ENCODE peak calls at places on chromosomes 11 and 22, in seven cellular contexts. One of them, this sample, is unnamed.

GRCh38 chr22:45187891-45188290 is 24.2 kb downstream of the NUP50 start:
- DNase-seq in HEK293T: no peak
- DNase-seq in COR-L47: no peak
- DNase-seq in effector memory CD8-positive, alpha-beta T cell: no peak
- DNase-seq in cardiac muscle cell: no peak
- DNase-seq in body of pancreas: no peak
- DNase-seq in right cardiac atrium: no peak
- DNase-seq in this sample: no peak

GRCh38 chr11:88103337-88104206 is 71.7 kb downstream of the RAB38 start:
- DNase-seq in HEK293T: peak; percentile 78
- DNase-seq in COR-L47: peak; percentile 22
- DNase-seq in effector memory CD8-positive, alpha-beta T cell: peak; percentile 27
- DNase-seq in cardiac muscle cell: peak; percentile 77
- DNase-seq in body of pancreas: peak; percentile 62
- DNase-seq in right cardiac atrium: no peak
- DNase-seq in this sample: peak; percentile 88

GRCh38 chr11:71209656-71210055 is 42.7 kb downstream of the SHANK2 start:
- DNase-seq in HEK293T: no peak
- DNase-seq in COR-L47: no peak
- DNase-seq in effector memory CD8-positive, alpha-beta T cell: no peak
- DNase-seq in cardiac muscle cell: no peak
- DNase-seq in body of pancreas: no peak
- DNase-seq in right cardiac atrium: no peak
- DNase-seq in this sample: peak; percentile 26

GRCh38 chr11:120694706-120695105 is 183.2 kb downstream of the GRIK4 start:
- DNase-seq in HEK293T: no peak
- DNase-seq in COR-L47: no peak
- DNase-seq in effector memory CD8-positive, alpha-beta T cell: no peak
- DNase-seq in cardiac muscle cell: no peak
- DNase-seq in body of pancreas: no peak
- DNase-seq in right cardiac atrium: no peak
- DNase-seq in this sample: no peak

GRCh38 chr11:107040447-107041444 is 22.5 kb upstream of the GUCY1A2 start:
- DNase-seq in HEK293T: no peak
- DNase-seq in COR-L47: no peak
- DNase-seq in effector memory CD8-positive, alpha-beta T cell: no peak
- DNase-seq in cardiac muscle cell: peak; percentile 89
- DNase-seq in body of pancreas: no peak
- DNase-seq in right cardiac atrium: no peak
- DNase-seq in this sample: no peak

GRCh38 chr11:122235615-122236014 is 119.6 kb upstream of the BLID start:
- DNase-seq in HEK293T: no peak
- DNase-seq in COR-L47: no peak
- DNase-seq in effector memory CD8-positive, alpha-beta T cell: no peak
- DNase-seq in cardiac muscle cell: peak; percentile 50
- DNase-seq in body of pancreas: peak; percentile 76
- DNase-seq in right cardiac atrium: no peak
- DNase-seq in this sample: no peak

GRCh38 chr11:33291004-33291777 is 34.0 kb downstream of the HIPK3 start:
- DNase-seq in HEK293T: peak; percentile 12
- DNase-seq in COR-L47: no peak
- DNase-seq in effector memory CD8-positive, alpha-beta T cell: no peak
- DNase-seq in cardiac muscle cell: peak; percentile 29
- DNase-seq in body of pancreas: no peak
- DNase-seq in right cardiac atrium: no peak
- DNase-seq in this sample: no peak

GRCh38 chr11:19313140-19313539 is 72.4 kb upstream of the E2F8 start:
- DNase-seq in HEK293T: no peak
- DNase-seq in COR-L47: no peak
- DNase-seq in effector memory CD8-positive, alpha-beta T cell: no peak
- DNase-seq in cardiac muscle cell: no peak
- DNase-seq in body of pancreas: no peak
- DNase-seq in right cardiac atrium: no peak
- DNase-seq in this sample: no peak

GRCh38 chr11:72658989-72659640 is 15.1 kb downstream of the PDE2A start:
- DNase-seq in HEK293T: no peak
- DNase-seq in COR-L47: no peak
- DNase-seq in effector memory CD8-positive, alpha-beta T cell: no peak
- DNase-seq in cardiac muscle cell: no peak
- DNase-seq in body of pancreas: no peak
- DNase-seq in right cardiac atrium: no peak
- DNase-seq in this sample: no peak

GRCh38 chr22:30611197-30611596 is 4.2 kb downstream of the TCN2 start:
- DNase-seq in HEK293T: no peak
- DNase-seq in COR-L47: no peak
- DNase-seq in effector memory CD8-positive, alpha-beta T cell: no peak
- DNase-seq in cardiac muscle cell: no peak
- DNase-seq in body of pancreas: no peak
- DNase-seq in right cardiac atrium: no peak
- DNase-seq in this sample: no peak

GRCh38 chr11:69914286-69915150 is 95.3 kb upstream of the FGF3 start:
- DNase-seq in HEK293T: no peak
- DNase-seq in COR-L47: no peak
- DNase-seq in effector memory CD8-positive, alpha-beta T cell: no peak
- DNase-seq in cardiac muscle cell: no peak
- DNase-seq in body of pancreas: no peak
- DNase-seq in right cardiac atrium: no peak
- DNase-seq in this sample: no peak

GRCh38 chr11:29564501-29564900 is 452.3 kb downstream of the KCNA4 start:
- DNase-seq in HEK293T: no peak
- DNase-seq in COR-L47: no peak
- DNase-seq in effector memory CD8-positive, alpha-beta T cell: no peak
- DNase-seq in cardiac muscle cell: no peak
- DNase-seq in body of pancreas: no peak
- DNase-seq in right cardiac atrium: no peak
- DNase-seq in this sample: no peak

GRCh38 chr11:73875840-73876239 is 806 bp downstream of the COA4 start:
- DNase-seq in HEK293T: no peak
- DNase-seq in COR-L47: no peak
- DNase-seq in effector memory CD8-positive, alpha-beta T cell: no peak
- DNase-seq in cardiac muscle cell: no peak
- DNase-seq in body of pancreas: peak; percentile 10
- DNase-seq in right cardiac atrium: no peak
- DNase-seq in this sample: peak; percentile 55

GRCh38 chr11:11022126-11022730 is 164.4 kb upstream of the ZBED5 start:
- DNase-seq in HEK293T: no peak
- DNase-seq in COR-L47: peak; percentile 16
- DNase-seq in effector memory CD8-positive, alpha-beta T cell: peak; percentile 13
- DNase-seq in cardiac muscle cell: peak; percentile 50
- DNase-seq in body of pancreas: no peak
- DNase-seq in right cardiac atrium: no peak
- DNase-seq in this sample: peak; percentile 29

GRCh38 chr11:134574425-134574824 is 162.4 kb upstream of the B3GAT1 start:
- DNase-seq in HEK293T: no peak
- DNase-seq in COR-L47: no peak
- DNase-seq in effector memory CD8-positive, alpha-beta T cell: no peak
- DNase-seq in cardiac muscle cell: no peak
- DNase-seq in body of pancreas: no peak
- DNase-seq in right cardiac atrium: no peak
- DNase-seq in this sample: no peak

GRCh38 chr11:13308704-13309103 is 31.1 kb downstream of the BMAL1 start:
- DNase-seq in HEK293T: no peak
- DNase-seq in COR-L47: no peak
- DNase-seq in effector memory CD8-positive, alpha-beta T cell: no peak
- DNase-seq in cardiac muscle cell: no peak
- DNase-seq in body of pancreas: no peak
- DNase-seq in right cardiac atrium: no peak
- DNase-seq in this sample: no peak

GRCh38 chr22:37232140-37232998 is 11.7 kb downstream of the RAC2 start:
- DNase-seq in HEK293T: no peak
- DNase-seq in COR-L47: no peak
- DNase-seq in effector memory CD8-positive, alpha-beta T cell: no peak
- DNase-seq in cardiac muscle cell: no peak
- DNase-seq in body of pancreas: no peak
- DNase-seq in right cardiac atrium: peak; percentile 42
- DNase-seq in this sample: peak; percentile 33

GRCh38 chr11:58577441-58578135 is 1.3 kb upstream of the ZFP91 start:
- DNase-seq in HEK293T: peak; percentile 7
- DNase-seq in COR-L47: no peak
- DNase-seq in effector memory CD8-positive, alpha-beta T cell: peak; percentile 75
- DNase-seq in cardiac muscle cell: peak; percentile 81
- DNase-seq in body of pancreas: peak; percentile 54
- DNase-seq in right cardiac atrium: peak; percentile 76
- DNase-seq in this sample: no peak

GRCh38 chr22:23754980-23755636 is 883 bp upstream of the VPREB3 start:
- DNase-seq in HEK293T: no peak
- DNase-seq in COR-L47: peak; percentile 78
- DNase-seq in effector memory CD8-positive, alpha-beta T cell: no peak
- DNase-seq in cardiac muscle cell: peak; percentile 41
- DNase-seq in body of pancreas: no peak
- DNase-seq in right cardiac atrium: no peak
- DNase-seq in this sample: no peak

GRCh38 chr11:65569164-65569972 is 909 bp upstream of the ZNRD2 start:
- DNase-seq in HEK293T: no peak
- DNase-seq in COR-L47: no peak
- DNase-seq in effector memory CD8-positive, alpha-beta T cell: no peak
- DNase-seq in cardiac muscle cell: no peak
- DNase-seq in body of pancreas: no peak
- DNase-seq in right cardiac atrium: no peak
- DNase-seq in this sample: no peak

GRCh38 chr22:41578818-41579217 is 10.8 kb downstream of the PMM1 start:
- DNase-seq in HEK293T: no peak
- DNase-seq in COR-L47: no peak
- DNase-seq in effector memory CD8-positive, alpha-beta T cell: no peak
- DNase-seq in cardiac muscle cell: no peak
- DNase-seq in body of pancreas: no peak
- DNase-seq in right cardiac atrium: no peak
- DNase-seq in this sample: no peak

GRCh38 chr11:12042215-12042676 is 33.8 kb upstream of the DKK3 start:
- DNase-seq in HEK293T: no peak
- DNase-seq in COR-L47: no peak
- DNase-seq in effector memory CD8-positive, alpha-beta T cell: no peak
- DNase-seq in cardiac muscle cell: peak; percentile 88
- DNase-seq in body of pancreas: no peak
- DNase-seq in right cardiac atrium: no peak
- DNase-seq in this sample: no peak

GRCh38 chr11:3799143-3799542 is 1.8 kb upstream of the NUP98 start:
- DNase-seq in HEK293T: no peak
- DNase-seq in COR-L47: no peak
- DNase-seq in effector memory CD8-positive, alpha-beta T cell: no peak
- DNase-seq in cardiac muscle cell: no peak
- DNase-seq in body of pancreas: no peak
- DNase-seq in right cardiac atrium: no peak
- DNase-seq in this sample: no peak

GRCh38 chr11:62472063-62472884 is 53.4 kb downstream of the SCGB1A1 start:
- DNase-seq in HEK293T: no peak
- DNase-seq in COR-L47: no peak
- DNase-seq in effector memory CD8-positive, alpha-beta T cell: no peak
- DNase-seq in cardiac muscle cell: peak; percentile 55
- DNase-seq in body of pancreas: no peak
- DNase-seq in right cardiac atrium: no peak
- DNase-seq in this sample: peak; percentile 75

GRCh38 chr11:129544691-129545090 is 169.0 kb downstream of the BARX2 start:
- DNase-seq in HEK293T: no peak
- DNase-seq in COR-L47: no peak
- DNase-seq in effector memory CD8-positive, alpha-beta T cell: no peak
- DNase-seq in cardiac muscle cell: no peak
- DNase-seq in body of pancreas: no peak
- DNase-seq in right cardiac atrium: no peak
- DNase-seq in this sample: no peak

GRCh38 chr11:94832604-94833238 is 64.6 kb downstream of the AMOTL1 start:
- DNase-seq in HEK293T: no peak
- DNase-seq in COR-L47: no peak
- DNase-seq in effector memory CD8-positive, alpha-beta T cell: no peak
- DNase-seq in cardiac muscle cell: no peak
- DNase-seq in body of pancreas: peak; percentile 28
- DNase-seq in right cardiac atrium: no peak
- DNase-seq in this sample: peak; percentile 91

GRCh38 chr11:77619576-77620198 is 17.9 kb downstream of the CLNS1A start:
- DNase-seq in HEK293T: peak; percentile 22
- DNase-seq in COR-L47: peak; percentile 67
- DNase-seq in effector memory CD8-positive, alpha-beta T cell: peak; percentile 29
- DNase-seq in cardiac muscle cell: peak; percentile 59
- DNase-seq in body of pancreas: no peak
- DNase-seq in right cardiac atrium: no peak
- DNase-seq in this sample: no peak